ENCODE peak calls at places on chromosome 21, in four cellular contexts. J is NT2/D1; Y is effector memory CD4-positive, alpha-beta T cell; M is H1. F is an unnamed sample. For H3K4me1, the result is how much of the 10 kb centered on the place peaks cover.

GRCh38 chr21:34935868-34936267 is 113.2 kb downstream of the RUNX1 start:
- DNase-seq in M (no peak), Y (no peak), J (no peak), F (peak)

GRCh38 chr21:36990508-36991205 is 15.8 kb upstream of the RIPPLY3 start:
- DNase-seq in J (no peak), Y (no peak), M (no peak), F (no peak)

GRCh38 chr21:14215971-14216621 is at the start of gene RBM11:
- DNase-seq in M (peak), Y (peak), J (peak), F (peak)

GRCh38 chr21:39523398-39523797 is 71.6 kb downstream of the SH3BGR start:
- DNase-seq in J (no peak), M (no peak), Y (no peak), F (no peak)

GRCh38 chr21:38177919-38178652 is 78.7 kb upstream of the KCNJ15 start:
- DNase-seq in Y (no peak), J (no peak), M (no peak), F (no peak)

GRCh38 chr21:29949991-29950390 is 10.2 kb upstream of the GRIK1 start:
- DNase-seq in M (no peak), J (no peak), Y (no peak), F (no peak)

GRCh38 chr21:37582613-37583012 is 216.0 kb downstream of the DYRK1A start:
- DNase-seq in M (no peak), J (no peak), Y (no peak), F (peak)

GRCh38 chr21:30831194-30831765 is 1.7 kb upstream of the KRTAP7-1 start:
- DNase-seq in J (peak), M (peak), Y (peak), F (no peak)

GRCh38 chr21:40254540-40255455 is 387.6 kb downstream of the PCP4 start:
- DNase-seq in Y (no peak), J (no peak), M (no peak), F (no peak)

GRCh38 chr21:41124626-41125240 is 43.2 kb upstream of the BACE2 start:
- DNase-seq in M (no peak), J (no peak), Y (no peak), F (no peak)

GRCh38 chr21:27371688-27372331 is 404.9 kb upstream of the ADAMTS5 start:
- DNase-seq in M (no peak), J (no peak), Y (no peak), F (no peak)

GRCh38 chr21:28644762-28645161 is 347.9 kb downstream of the LTN1 start:
- DNase-seq in M (no peak), J (no peak), Y (no peak), F (no peak)

GRCh38 chr21:39051561-39051949 is 131.7 kb downstream of the PSMG1 start:
- DNase-seq in M (no peak), J (no peak), Y (no peak), F (no peak)

GRCh38 chr21:35220301-35220700 is 171.2 kb upstream of the RUNX1 start:
- DNase-seq in M (no peak), J (no peak), Y (no peak), F (no peak)

GRCh38 chr21:42652527-42653491 is 612 bp upstream of the PDE9A start:
- DNase-seq in M (no peak), J (no peak), Y (no peak), F (no peak)
- H3K4me3 ChIP-seq in M (peak), J (peak), Y (peak), F (no peak)

DNA sequence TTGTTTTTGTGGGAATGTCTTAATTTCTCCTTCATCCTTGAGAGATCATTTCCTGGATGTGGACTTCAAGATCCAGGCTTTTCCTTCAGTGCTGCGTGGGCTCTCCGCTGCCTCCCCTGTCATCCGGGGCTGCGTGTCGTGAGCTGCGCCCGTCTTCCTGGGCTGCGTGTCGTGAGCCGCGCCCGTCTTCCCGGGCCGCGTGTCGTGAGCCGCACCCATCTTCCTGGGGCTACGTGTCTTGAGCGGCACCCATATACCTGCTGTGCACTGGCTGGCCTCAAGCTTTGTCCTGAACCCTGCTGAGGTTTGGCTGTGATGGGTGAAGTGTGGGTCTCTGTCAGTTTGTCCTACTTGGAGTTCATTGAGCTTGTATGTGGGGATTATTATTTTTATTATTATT is 55.1 kb downstream of the PCNT start:
- DNase-seq in Y (no peak), J (no peak), M (no peak), F (no peak)
- H3K4me1 ChIP-seq in Y (under half), J (under half), M (under half), F (under half)

GRCh38 chr21:19950347-19950746 is 1047.9 kb upstream of the NCAM2 start:
- DNase-seq in J (no peak), M (no peak), Y (no peak), F (no peak)
- H3K4me3 ChIP-seq in J (no peak), M (no peak), Y (no peak), F (no peak)

GRCh38 chr21:32817206-32817605 is 45.7 kb upstream of the PAXBP1 start:
- DNase-seq in M (no peak), J (no peak), Y (no peak), F (no peak)
- H3K4me1 ChIP-seq in M (under half), J (under half), Y (under half), F (under half)

GRCh38 chr21:25560151-25560783 is 47.0 kb downstream of the MRPL39 start:
- DNase-seq in M (no peak), J (no peak), Y (no peak), F (no peak)
- H3K4me3 ChIP-seq in M (no peak), J (no peak), Y (no peak), F (no peak)

F was measured in CD8-positive, alpha-beta T cell.